ENCODE peak calls at places on chromosomes 3 and 15, in four cellular contexts. P is fibroblast of pulmonary artery, C is thyroid gland, W is A549. H is an unnamed sample.
A peak's percentile ranks its signal among the peaks of the same experiment; 100 is the strongest.

GRCh38 chr3:17407576-17407975 is 334.9 kb downstream of the TBC1D5 start:
- DNase-seq in P (no peak), C (no peak), W (no peak), H (no peak)

GRCh38 chr3:155332668-155333160 is 39.2 kb upstream of the STRIT1 start:
- DNase-seq in P (no peak), C (no peak), W (no peak), H (no peak)

GRCh38 chr3:156643729-156644389 is 30.5 kb upstream of the TIPARP start:
- DNase-seq in P (peak; percentile 61), C (no peak), W (no peak), H (no peak)

GRCh38 chr3:140285380-140285779 is 350.4 kb downstream of the CLSTN2 start:
- DNase-seq in P (no peak), C (no peak), W (no peak), H (no peak)

GRCh38 chr3:28101672-28102071 is 139.7 kb upstream of the CMC1 start:
- DNase-seq in P (no peak), C (no peak), W (no peak), H (no peak)

GRCh38 chr3:94117729-94118128 is 54.9 kb downstream of the NSUN3 start:
- DNase-seq in P (no peak), C (no peak), W (no peak), H (no peak)

GRCh38 chr15:60003243-60004018 is 680 bp upstream of the FOXB1 start:
- DNase-seq in P (no peak), C (no peak), W (no peak), H (no peak)

GRCh38 chr3:191235331-191236314 is 36.6 kb downstream of the OSTN start:
- DNase-seq in P (peak; percentile 48), C (no peak), W (no peak), H (no peak)

GRCh38 chr3:117628896-117629295 is 919.3 kb downstream of the TUSC7 start:
- DNase-seq in P (peak; percentile 78), C (peak; percentile 12), W (peak; percentile 55), H (peak; percentile 61)

GRCh38 chr3:132445812-132446211 is 28.5 kb downstream of the DNAJC13 start:
- DNase-seq in P (peak; percentile 79), C (no peak), W (peak; percentile 7), H (peak; percentile 80)

GRCh38 chr3:101809178-101810022 is 30.4 kb downstream of the NXPE3 start:
- DNase-seq in P (peak; percentile 71), C (peak; percentile 35), W (peak; percentile 57), H (peak; percentile 46)

GRCh38 chr3:8571256-8571655 is 69.6 kb downstream of the LMCD1 start:
- DNase-seq in P (no peak), C (no peak), W (no peak), H (no peak)

GRCh38 chr3:55405436-55405835 is 81.7 kb downstream of the WNT5A start:
- DNase-seq in P (peak; percentile 35), C (no peak), W (peak; percentile 13), H (peak; percentile 23)
- TF ChIP-seq CTCF in P (peak; percentile 39), C (peak; percentile 17), W (no peak), H (peak; percentile 48)

GRCh38 chr15:89662893-89663673 is 7.8 kb upstream of the KIF7 start:
- DNase-seq in P (peak; percentile 95), C (peak; percentile 35), W (no peak), H (peak; percentile 47)
- H3K4me3 ChIP-seq in P (peak overlapping the region; percentile 23), C (no peak overlapping the region), W (no peak overlapping the region), H (no peak overlapping the region)

GRCh38 chr3:72310028-72310987 is 525.4 kb upstream of the PROK2 start:
- DNase-seq in P (peak; percentile 56), C (peak; percentile 31), W (no peak), H (no peak)
- TF ChIP-seq CTCF in P (no peak), C (no peak), W (no peak), H (no peak)

GRCh38 chr3:123783050-123783724 is 100.9 kb downstream of the MYLK start:
- DNase-seq in P (no peak), C (no peak), W (no peak), H (no peak)

GRCh38 chr3:123781571-123782275 is 102.4 kb downstream of the MYLK start:
- DNase-seq in P (no peak), C (no peak), W (no peak), H (no peak)

GRCh38 chr3:123783811-123784210 is 100.3 kb downstream of the MYLK start:
- DNase-seq in P (no peak), C (no peak), W (no peak), H (no peak)

GRCh38 chr3:123781138-123781537 is 103.0 kb downstream of the MYLK start:
- DNase-seq in P (no peak), C (no peak), W (no peak), H (no peak)

GRCh38 chr3:123782488-123782887 is 101.6 kb downstream of the MYLK start:
- DNase-seq in P (no peak), C (no peak), W (no peak), H (no peak)
- H3K4me3 ChIP-seq in P (no peak overlapping the region), C (no peak overlapping the region), W (no peak overlapping the region), H (no peak overlapping the region)

GRCh38 chr3:108500728-108501127 is 9.7 kb downstream of the MYH15 start:
- DNase-seq in P (no peak), C (no peak), W (no peak), H (no peak)
- TF ChIP-seq CTCF in P (no peak), C (no peak), W (no peak), H (no peak)

DNA sequence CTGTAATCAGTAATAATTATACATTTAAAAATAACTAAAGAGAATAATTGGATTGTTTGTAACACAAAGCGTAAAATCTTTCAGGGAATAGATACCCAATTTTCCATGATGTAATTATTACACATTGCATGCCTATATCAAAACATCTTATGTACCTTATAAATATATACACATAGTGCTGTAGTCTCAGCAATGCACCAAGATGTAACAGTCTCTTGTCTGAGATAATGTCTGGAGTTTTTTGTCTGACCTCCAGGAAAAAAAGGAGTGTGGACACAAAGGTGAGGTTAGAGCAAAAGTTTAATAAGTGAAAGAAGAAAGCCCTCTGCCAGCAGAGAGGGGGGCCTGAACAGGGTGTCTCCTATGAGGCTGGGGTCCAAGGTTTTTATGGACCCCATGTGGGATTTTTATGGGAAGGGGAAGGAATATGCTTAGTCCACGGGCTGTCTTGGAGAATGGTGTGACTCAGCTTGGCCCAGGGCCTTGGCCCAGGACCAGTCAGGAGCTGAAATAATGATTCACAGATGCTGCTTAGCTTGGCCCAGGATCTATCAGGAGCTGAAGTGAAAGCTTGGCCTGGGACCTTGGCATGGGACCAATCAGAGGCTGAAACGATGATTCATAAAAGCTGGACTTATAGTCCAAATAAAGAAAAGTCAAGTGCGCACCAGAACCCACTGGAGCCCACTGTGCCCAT is 545.0 kb downstream of the ZPLD1 start:
- DNase-seq in P (peak; percentile 94), C (peak; percentile 13), W (peak; percentile 85), H (peak; percentile 50)
- H3K4me3 ChIP-seq in P (no peak overlapping the region), C (no peak overlapping the region), W (no peak overlapping the region), H (no peak overlapping the region)

DNA sequence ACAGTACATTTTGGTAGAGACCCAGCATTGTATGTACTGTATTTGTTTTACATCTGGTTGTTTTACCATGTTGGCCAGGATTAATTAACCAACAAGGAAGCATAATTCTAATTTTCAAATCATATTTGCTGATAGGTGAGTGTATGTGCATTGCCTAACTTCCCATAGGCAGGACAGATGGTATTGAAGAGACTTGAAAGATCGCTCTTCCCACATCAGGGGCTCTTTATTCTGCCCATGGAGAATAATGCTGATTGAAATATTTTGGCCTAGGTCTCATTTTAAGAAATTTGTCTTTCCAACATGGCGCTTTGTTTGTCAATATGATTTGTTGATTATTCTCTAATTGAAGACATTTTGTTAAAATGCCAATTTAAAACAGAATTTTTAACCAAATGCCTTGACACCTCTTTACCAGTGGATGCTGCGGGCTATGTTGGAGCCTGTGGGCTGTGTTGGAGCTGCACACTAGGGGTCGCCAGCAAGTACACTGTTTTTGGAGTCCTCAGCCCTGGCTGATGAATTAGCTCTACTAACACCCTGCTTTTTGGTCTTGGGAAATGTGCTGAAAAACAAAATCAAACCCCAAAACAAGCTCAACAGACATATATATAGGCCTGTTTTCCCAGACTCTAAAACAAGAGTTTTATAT is 5.3 kb downstream of the P2RY12 start:
- DNase-seq in P (peak; percentile 26), C (peak; percentile 3), W (peak; percentile 29), H (peak; percentile 26)
- TF ChIP-seq CTCF in P (peak; percentile 75), C (no peak), W (peak; percentile 56), H (peak; percentile 68)

GRCh38 chr3:186152361-186152798 is 43.5 kb upstream of the ETV5 start:
- DNase-seq in P (no peak), C (no peak), W (no peak), H (no peak)
- H3K4me3 ChIP-seq in P (no peak overlapping the region), C (no peak overlapping the region), W (no peak overlapping the region), H (no peak overlapping the region)

H was measured in bronchial epithelial cell.